ENCODE peak calls at places on chromosome 14, in six cellular contexts. One of them, this sample, is unnamed.

GRCh38 chr14:49405291-49405690 is 180.9 kb downstream of the RPS29 start:
- DNase-seq in mesenchymal stem cell: peak
- DNase-seq in H9: no peak
- DNase-seq in mesendoderm: no peak
- DNase-seq in IMR-90: peak
- DNase-seq in neuronal stem cell: no peak
- DNase-seq in this sample: no peak

GRCh38 chr14:64688028-64688427 is 16.2 kb upstream of the PLEKHG3 start:
- DNase-seq in mesenchymal stem cell: no peak
- DNase-seq in IMR-90: no peak
- DNase-seq in neuronal stem cell: no peak
- DNase-seq in H9: no peak
- DNase-seq in mesendoderm: no peak
- DNase-seq in this sample: no peak

GRCh38 chr14:49977126-49977841 is 84.4 kb downstream of the ARF6 start:
- DNase-seq in H9: no peak
- DNase-seq in mesenchymal stem cell: no peak
- DNase-seq in IMR-90: no peak
- DNase-seq in neuronal stem cell: no peak
- DNase-seq in mesendoderm: no peak
- DNase-seq in this sample: no peak

GRCh38 chr14:68854421-68854820 is 61.6 kb upstream of the ZFP36L1 start:
- DNase-seq in IMR-90: no peak
- DNase-seq in H9: no peak
- DNase-seq in mesendoderm: no peak
- DNase-seq in neuronal stem cell: no peak
- DNase-seq in mesenchymal stem cell: no peak
- DNase-seq in this sample: no peak

GRCh38 chr14:91202234-91202974 is 42.1 kb downstream of the GPR68 start:
- DNase-seq in mesendoderm: no peak
- DNase-seq in neuronal stem cell: peak
- DNase-seq in IMR-90: no peak
- DNase-seq in mesenchymal stem cell: peak
- DNase-seq in H9: no peak
- DNase-seq in this sample: no peak

GRCh38 chr14:24349742-24350141 is 10.0 kb upstream of the RIPK3 start:
- DNase-seq in mesendoderm: no peak
- DNase-seq in H9: no peak
- DNase-seq in neuronal stem cell: no peak
- DNase-seq in mesenchymal stem cell: no peak
- DNase-seq in IMR-90: no peak
- DNase-seq in this sample: no peak

GRCh38 chr14:29220077-29220476 is 453.5 kb downstream of the FOXG1 start:
- DNase-seq in mesendoderm: no peak
- DNase-seq in H9: no peak
- DNase-seq in IMR-90: no peak
- DNase-seq in neuronal stem cell: no peak
- DNase-seq in mesenchymal stem cell: no peak
- DNase-seq in this sample: no peak

GRCh38 chr14:71121711-71122110 is 214.5 kb downstream of the PCNX1 start:
- DNase-seq in neuronal stem cell: no peak
- DNase-seq in H9: no peak
- DNase-seq in mesendoderm: no peak
- DNase-seq in IMR-90: no peak
- DNase-seq in mesenchymal stem cell: no peak
- DNase-seq in this sample: no peak

GRCh38 chr14:85578925-85579324 is 49.0 kb downstream of the FLRT2 start:
- DNase-seq in mesenchymal stem cell: no peak
- DNase-seq in IMR-90: no peak
- DNase-seq in neuronal stem cell: no peak
- DNase-seq in mesendoderm: no peak
- DNase-seq in H9: no peak
- DNase-seq in this sample: no peak

GRCh38 chr14:55281316-55281839 is 10.2 kb downstream of the FBXO34 start:
- DNase-seq in neuronal stem cell: no peak
- DNase-seq in mesendoderm: no peak
- DNase-seq in IMR-90: no peak
- DNase-seq in mesenchymal stem cell: peak
- DNase-seq in H9: no peak
- DNase-seq in this sample: no peak

GRCh38 chr14:97657609-97658008 is 860.4 kb downstream of the VRK1 start:
- DNase-seq in mesenchymal stem cell: no peak
- DNase-seq in H9: no peak
- DNase-seq in mesendoderm: no peak
- DNase-seq in neuronal stem cell: no peak
- DNase-seq in IMR-90: no peak
- DNase-seq in this sample: no peak

GRCh38 chr14:77980475-77981321 is 180.8 kb downstream of the ADCK1 start:
- DNase-seq in mesendoderm: peak
- DNase-seq in mesenchymal stem cell: no peak
- DNase-seq in neuronal stem cell: no peak
- DNase-seq in IMR-90: no peak
- DNase-seq in H9: peak
- DNase-seq in this sample: peak

GRCh38 chr14:68796418-68797101 is 3.7 kb upstream of the ZFP36L1 start:
- DNase-seq in H9: no peak
- DNase-seq in mesenchymal stem cell: peak
- DNase-seq in neuronal stem cell: no peak
- DNase-seq in IMR-90: no peak
- DNase-seq in mesendoderm: peak
- DNase-seq in this sample: peak

DNA sequence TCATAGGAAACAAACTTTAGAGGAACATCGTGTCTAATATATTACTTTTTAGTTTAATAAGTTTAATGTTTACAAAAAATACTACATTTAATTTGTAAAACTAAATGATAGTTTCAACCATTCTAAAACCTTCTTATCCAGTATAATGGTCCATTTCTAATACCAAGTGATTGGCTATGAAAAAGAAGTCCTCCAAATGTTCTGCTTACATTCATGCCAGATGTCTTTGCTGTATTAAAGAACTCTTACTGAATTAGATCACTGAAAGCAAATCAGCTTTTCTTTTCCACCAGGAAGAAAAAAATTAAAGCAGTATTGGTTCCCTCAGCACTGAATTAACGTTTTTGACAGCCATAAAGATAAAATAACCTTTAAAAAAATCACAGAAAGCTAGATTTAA is 3.7 kb downstream of the NOVA1 start:
- DNase-seq in H9: no peak
- DNase-seq in mesenchymal stem cell: no peak
- DNase-seq in neuronal stem cell: no peak
- DNase-seq in mesendoderm: no peak
- DNase-seq in IMR-90: no peak
- DNase-seq in this sample: no peak
- H3K9ac ChIP-seq in H9: no peak
- H3K9ac ChIP-seq in mesenchymal stem cell: peak
- H3K9ac ChIP-seq in neuronal stem cell: no peak
- H3K9ac ChIP-seq in mesendoderm: no peak
- H3K9ac ChIP-seq in IMR-90: no peak
- H3K9ac ChIP-seq in this sample: no peak

GRCh38 chr14:34075095-34075744 is 124.3 kb upstream of the EGLN3 start:
- DNase-seq in mesendoderm: no peak
- DNase-seq in IMR-90: no peak
- DNase-seq in H9: no peak
- DNase-seq in neuronal stem cell: no peak
- DNase-seq in mesenchymal stem cell: no peak
- DNase-seq in this sample: no peak

GRCh38 chr14:34072921-34073320 is 122.0 kb upstream of the EGLN3 start:
- DNase-seq in mesenchymal stem cell: no peak
- DNase-seq in neuronal stem cell: no peak
- DNase-seq in H9: no peak
- DNase-seq in mesendoderm: no peak
- DNase-seq in IMR-90: no peak
- DNase-seq in this sample: no peak

GRCh38 chr14:34069854-34070582 is 119.1 kb upstream of the EGLN3 start:
- DNase-seq in mesendoderm: no peak
- DNase-seq in neuronal stem cell: no peak
- DNase-seq in mesenchymal stem cell: no peak
- DNase-seq in IMR-90: no peak
- DNase-seq in H9: no peak
- DNase-seq in this sample: no peak

GRCh38 chr14:34070917-34071407 is 120.1 kb upstream of the EGLN3 start:
- DNase-seq in IMR-90: no peak
- DNase-seq in H9: no peak
- DNase-seq in mesendoderm: no peak
- DNase-seq in neuronal stem cell: no peak
- DNase-seq in mesenchymal stem cell: no peak
- DNase-seq in this sample: no peak

GRCh38 chr14:34072401-34072800 is 121.5 kb upstream of the EGLN3 start:
- DNase-seq in H9: no peak
- DNase-seq in IMR-90: no peak
- DNase-seq in mesenchymal stem cell: no peak
- DNase-seq in neuronal stem cell: no peak
- DNase-seq in mesendoderm: no peak
- DNase-seq in this sample: no peak
- H3K27ac ChIP-seq in H9: no peak
- H3K27ac ChIP-seq in IMR-90: no peak
- H3K27ac ChIP-seq in mesenchymal stem cell: no peak
- H3K27ac ChIP-seq in neuronal stem cell: no peak
- H3K27ac ChIP-seq in mesendoderm: no peak
- H3K27ac ChIP-seq in this sample: no peak

GRCh38 chr14:103109789-103110415 is 13.4 kb upstream of the TNFAIP2 start:
- DNase-seq in IMR-90: peak
- DNase-seq in neuronal stem cell: no peak
- DNase-seq in mesendoderm: peak
- DNase-seq in mesenchymal stem cell: peak
- DNase-seq in H9: peak
- DNase-seq in this sample: peak

GRCh38 chr14:103107455-103107854 is 12.9 kb downstream of the EXOC3L4 start:
- DNase-seq in IMR-90: no peak
- DNase-seq in mesendoderm: no peak
- DNase-seq in mesenchymal stem cell: no peak
- DNase-seq in H9: no peak
- DNase-seq in neuronal stem cell: no peak
- DNase-seq in this sample: no peak

GRCh38 chr14:103105580-103106168 is 11.1 kb downstream of the EXOC3L4 start:
- DNase-seq in IMR-90: no peak
- DNase-seq in mesenchymal stem cell: no peak
- DNase-seq in neuronal stem cell: no peak
- DNase-seq in mesendoderm: no peak
- DNase-seq in H9: no peak
- DNase-seq in this sample: no peak

GRCh38 chr14:103108749-103109207 is 14.3 kb downstream of the EXOC3L4 start:
- DNase-seq in mesenchymal stem cell: peak
- DNase-seq in neuronal stem cell: no peak
- DNase-seq in mesendoderm: peak
- DNase-seq in H9: peak
- DNase-seq in IMR-90: peak
- DNase-seq in this sample: peak

GRCh38 chr14:103107941-103108748 is 13.6 kb downstream of the EXOC3L4 start:
- DNase-seq in mesendoderm: no peak
- DNase-seq in neuronal stem cell: no peak
- DNase-seq in H9: no peak
- DNase-seq in mesenchymal stem cell: no peak
- DNase-seq in IMR-90: no peak
- DNase-seq in this sample: no peak
- H2BK120ac ChIP-seq in mesendoderm: no peak
- H2BK120ac ChIP-seq in neuronal stem cell: no peak
- H2BK120ac ChIP-seq in H9: no peak
- H2BK120ac ChIP-seq in mesenchymal stem cell: peak
- H2BK120ac ChIP-seq in IMR-90: peak
- H2BK120ac ChIP-seq in this sample: peak

GRCh38 chr14:105064001-105064400 is 1.2 kb downstream of the GPR132 start:
- DNase-seq in neuronal stem cell: no peak
- DNase-seq in mesenchymal stem cell: no peak
- DNase-seq in mesendoderm: no peak
- DNase-seq in H9: no peak
- DNase-seq in IMR-90: no peak
- DNase-seq in this sample: peak

GRCh38 chr14:105067140-105067968 is 2.1 kb upstream of the GPR132 start:
- DNase-seq in mesenchymal stem cell: peak
- DNase-seq in IMR-90: peak
- DNase-seq in H9: no peak
- DNase-seq in mesendoderm: no peak
- DNase-seq in neuronal stem cell: no peak
- DNase-seq in this sample: no peak

GRCh38 chr14:105064721-105065143 is 498 bp downstream of the GPR132 start:
- DNase-seq in neuronal stem cell: no peak
- DNase-seq in IMR-90: peak
- DNase-seq in H9: peak
- DNase-seq in mesenchymal stem cell: peak
- DNase-seq in mesendoderm: no peak
- DNase-seq in this sample: no peak

GRCh38 chr14:105066285-105067071 is 1.2 kb upstream of the GPR132 start:
- DNase-seq in IMR-90: no peak
- DNase-seq in mesendoderm: no peak
- DNase-seq in mesenchymal stem cell: no peak
- DNase-seq in H9: peak
- DNase-seq in neuronal stem cell: no peak
- DNase-seq in this sample: no peak

GRCh38 chr14:105065280-105066228 is at the start of gene GPR132:
- DNase-seq in H9: peak
- DNase-seq in neuronal stem cell: no peak
- DNase-seq in mesenchymal stem cell: no peak
- DNase-seq in mesendoderm: no peak
- DNase-seq in IMR-90: no peak
- DNase-seq in this sample: peak
- H3K9ac ChIP-seq in H9: no peak
- H3K9ac ChIP-seq in neuronal stem cell: peak
- H3K9ac ChIP-seq in mesenchymal stem cell: no peak
- H3K9ac ChIP-seq in mesendoderm: no peak
- H3K9ac ChIP-seq in IMR-90: no peak
- H3K9ac ChIP-seq in this sample: no peak

GRCh38 chr14:74638970-74639369 is 26.9 kb upstream of the LTBP2 start:
- DNase-seq in mesenchymal stem cell: peak
- DNase-seq in mesendoderm: no peak
- DNase-seq in H9: no peak
- DNase-seq in IMR-90: no peak
- DNase-seq in neuronal stem cell: no peak
- DNase-seq in this sample: no peak

GRCh38 chr14:74635831-74636230 is 23.8 kb upstream of the LTBP2 start:
- DNase-seq in mesenchymal stem cell: no peak
- DNase-seq in mesendoderm: no peak
- DNase-seq in IMR-90: no peak
- DNase-seq in neuronal stem cell: no peak
- DNase-seq in H9: no peak
- DNase-seq in this sample: peak

GRCh38 chr14:74637184-74637562 is 25.1 kb upstream of the LTBP2 start:
- DNase-seq in neuronal stem cell: no peak
- DNase-seq in H9: no peak
- DNase-seq in IMR-90: no peak
- DNase-seq in mesendoderm: peak
- DNase-seq in mesenchymal stem cell: no peak
- DNase-seq in this sample: no peak

GRCh38 chr14:74636424-74637183 is 24.6 kb upstream of the LTBP2 start:
- DNase-seq in mesendoderm: peak
- DNase-seq in neuronal stem cell: no peak
- DNase-seq in IMR-90: no peak
- DNase-seq in mesenchymal stem cell: peak
- DNase-seq in H9: no peak
- DNase-seq in this sample: no peak

DNA sequence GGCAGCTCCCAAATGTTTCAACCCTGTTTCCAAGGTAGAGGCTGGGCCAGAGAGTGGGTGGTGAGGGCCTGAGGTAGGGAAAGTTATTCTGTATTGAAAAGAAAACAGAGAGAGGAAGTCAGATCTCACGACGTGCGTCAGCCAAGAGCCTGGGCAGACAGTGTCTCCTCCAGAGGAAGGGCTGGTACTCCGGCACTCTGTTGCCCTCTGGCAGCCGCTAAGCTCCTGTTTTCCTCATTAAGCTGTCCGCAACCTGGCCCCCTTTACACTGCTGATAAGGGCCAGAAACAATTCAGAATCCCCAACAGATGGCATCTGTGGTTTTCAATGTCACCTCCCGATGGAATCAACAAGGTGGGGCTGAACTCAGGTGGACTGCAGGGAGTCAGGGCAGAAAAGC is 26.0 kb upstream of the LTBP2 start:
- DNase-seq in mesenchymal stem cell: no peak
- DNase-seq in IMR-90: no peak
- DNase-seq in mesendoderm: peak
- DNase-seq in neuronal stem cell: no peak
- DNase-seq in H9: no peak
- DNase-seq in this sample: no peak
- H3K27ac ChIP-seq in mesenchymal stem cell: no peak
- H3K27ac ChIP-seq in IMR-90: no peak
- H3K27ac ChIP-seq in mesendoderm: no peak
- H3K27ac ChIP-seq in neuronal stem cell: no peak
- H3K27ac ChIP-seq in H9: no peak
- H3K27ac ChIP-seq in this sample: no peak